ENCODE peak calls at places on chromosomes 16 and 17, in five cellular contexts. A, Q, S, B and U are unnamed samples.

GRCh38 chr16:57377080-57377841 is 5.0 kb downstream of the CX3CL1 start:
- DNase-seq in A (no peak), Q (no peak), S (peak; percentile 62), B (no peak), U (peak; percentile 70)

GRCh38 chr17:7323731-7324437 is 5.3 kb downstream of the NEURL4 start:
- DNase-seq in A (peak; percentile 51), Q (peak; percentile 74), S (peak; percentile 53), B (peak; percentile 62), U (peak; percentile 97)

GRCh38 chr16:29694384-29695195 is 15.6 kb downstream of the QPRT start:
- DNase-seq in A (no peak), Q (peak; percentile 44), S (no peak), B (no peak), U (peak; percentile 36)

GRCh38 chr17:32497431-32498205 is 10.8 kb downstream of the CDK5R1 start:
- DNase-seq in A (no peak), Q (no peak), S (peak; percentile 41), B (peak; percentile 21), U (peak; percentile 76)

GRCh38 chr16:48596326-48596725 is 13.7 kb downstream of the N4BP1 start:
- DNase-seq in A (no peak), Q (no peak), S (no peak), B (no peak), U (no peak)

GRCh38 chr16:72473631-72474030 is 301.7 kb upstream of the PMFBP1 start:
- DNase-seq in A (no peak), Q (no peak), S (no peak), B (no peak), U (no peak)

GRCh38 chr16:81401035-81401950 is 43.3 kb upstream of the CMIP start:
- DNase-seq in A (peak; percentile 82), Q (peak; percentile 85), S (peak; percentile 97), B (peak; percentile 87), U (no peak)

GRCh38 chr17:59357929-59358328 is 26.5 kb downstream of the YPEL2 start:
- DNase-seq in A (no peak), Q (peak; percentile 88), S (no peak), B (peak; percentile 95), U (no peak)

GRCh38 chr17:62110923-62111484 is 45.9 kb upstream of the MED13 start:
- DNase-seq in A (no peak), Q (peak; percentile 10), S (peak; percentile 71), B (peak; percentile 60), U (no peak)

GRCh38 chr16:23081675-23082119 is 67.6 kb downstream of the USP31 start:
- DNase-seq in A (peak; percentile 13), Q (peak; percentile 65), S (peak; percentile 83), B (peak; percentile 91), U (no peak)

GRCh38 chr16:49048557-49048956 is 233.1 kb downstream of the CBLN1 start:
- DNase-seq in A (peak; percentile 13), Q (no peak), S (no peak), B (peak; percentile 32), U (no peak)

GRCh38 chr17:18954321-18954720 is 2.4 kb downstream of the SLC5A10 start:
- DNase-seq in A (no peak), Q (no peak), S (no peak), B (no peak), U (peak; percentile 49)

GRCh38 chr16:85554791-85555548 is 58.2 kb upstream of the GSE1 start:
- DNase-seq in A (peak; percentile 82), Q (peak; percentile 89), S (peak; percentile 52), B (peak; percentile 85), U (no peak)

GRCh38 chr17:19727466-19728113 is 11.2 kb upstream of the SLC47A2 start:
- DNase-seq in A (peak; percentile 97), Q (peak; percentile 85), S (peak; percentile 74), B (peak; percentile 89), U (no peak)

GRCh38 chr17:43662432-43663141 is 865 bp upstream of the MEOX1 start:
- DNase-seq in A (no peak), Q (no peak), S (no peak), B (no peak), U (peak; percentile 79)

GRCh38 chr17:40086150-40087044 is 14.0 kb downstream of the NR1D1 start:
- DNase-seq in A (peak; percentile 65), Q (peak; percentile 68), S (peak; percentile 70), B (peak; percentile 60), U (peak; percentile 95)

GRCh38 chr17:17783825-17784598 is 52.8 kb downstream of the SREBF1 start:
- DNase-seq in A (peak; percentile 78), Q (peak; percentile 56), S (no peak), B (peak; percentile 63), U (peak; percentile 86)

GRCh38 chr17:80981062-80981902 is 10.4 kb upstream of the CHMP6 start:
- DNase-seq in A (no peak), Q (no peak), S (no peak), B (no peak), U (peak; percentile 92)

GRCh38 chr16:68420366-68420765 is 27.9 kb downstream of the SMPD3 start:
- DNase-seq in A (no peak), Q (no peak), S (no peak), B (no peak), U (peak; percentile 85)

GRCh38 chr17:8001976-8002645 is at the start of gene GUCY2D:
- DNase-seq in A (no peak), Q (no peak), S (no peak), B (no peak), U (no peak)

GRCh38 chr17:7859028-7859427 is 1.2 kb downstream of the CYB5D1 start:
- DNase-seq in A (no peak), Q (no peak), S (no peak), B (no peak), U (no peak)

GRCh38 chr16:54098247-54098646 is 188.3 kb downstream of the IRX3 start:
- DNase-seq in A (no peak), Q (no peak), S (no peak), B (no peak), U (no peak)

GRCh38 chr17:35743911-35744328 is 9.1 kb downstream of the GAS2L2 start:
- DNase-seq in A (peak; percentile 58), Q (peak; percentile 68), S (peak; percentile 49), B (peak; percentile 58), U (peak; percentile 94)

GRCh38 chr16:24846548-24847357 is 990 bp downstream of the SLC5A11 start:
- DNase-seq in A (no peak), Q (no peak), S (no peak), B (no peak), U (no peak)

GRCh38 chr16:66240996-66241395 is 125.5 kb upstream of the CDH5 start:
- DNase-seq in A (peak; percentile 27), Q (no peak), S (no peak), B (no peak), U (no peak)

GRCh38 chr16:72938426-72939164 is 109.3 kb downstream of the ZFHX3 start:
- DNase-seq in A (peak; percentile 90), Q (peak; percentile 89), S (peak; percentile 59), B (peak; percentile 97), U (no peak)

GRCh38 chr16:58582133-58582532 is 47.5 kb downstream of the CNOT1 start:
- DNase-seq in A (no peak), Q (no peak), S (no peak), B (no peak), U (no peak)

GRCh38 chr17:14775761-14776492 is 475.0 kb downstream of the HS3ST3B1 start:
- DNase-seq in A (peak; percentile 73), Q (peak; percentile 4), S (no peak), B (peak; percentile 21), U (no peak)

GRCh38 chr16:68520649-68521086 is 18.4 kb upstream of the ZFP90 start:
- DNase-seq in A (peak; percentile 80), Q (peak; percentile 85), S (peak; percentile 83), B (peak; percentile 94), U (peak; percentile 97)

GRCh38 chr17:17540935-17541639 is 44.9 kb upstream of the RASD1 start:
- DNase-seq in A (no peak), Q (no peak), S (no peak), B (no peak), U (no peak)

GRCh38 chr16:75263963-75264445 is 12.6 kb upstream of the BCAR1 start:
- DNase-seq in A (no peak), Q (peak; percentile 62), S (no peak), B (peak; percentile 75), U (no peak)

GRCh38 chr16:75264999-75265910 is 13.8 kb upstream of the BCAR1 start:
- DNase-seq in A (no peak), Q (peak; percentile 69), S (no peak), B (peak; percentile 68), U (peak; percentile 73)

GRCh38 chr16:75263291-75263962 is 12.0 kb upstream of the BCAR1 start:
- DNase-seq in A (no peak), Q (peak; percentile 50), S (no peak), B (peak; percentile 70), U (no peak)

GRCh38 chr16:75265911-75266701 is 14.7 kb upstream of the BCAR1 start:
- DNase-seq in A (peak; percentile 76), Q (peak; percentile 88), S (peak; percentile 77), B (peak; percentile 85), U (peak; percentile 96)

DNA sequence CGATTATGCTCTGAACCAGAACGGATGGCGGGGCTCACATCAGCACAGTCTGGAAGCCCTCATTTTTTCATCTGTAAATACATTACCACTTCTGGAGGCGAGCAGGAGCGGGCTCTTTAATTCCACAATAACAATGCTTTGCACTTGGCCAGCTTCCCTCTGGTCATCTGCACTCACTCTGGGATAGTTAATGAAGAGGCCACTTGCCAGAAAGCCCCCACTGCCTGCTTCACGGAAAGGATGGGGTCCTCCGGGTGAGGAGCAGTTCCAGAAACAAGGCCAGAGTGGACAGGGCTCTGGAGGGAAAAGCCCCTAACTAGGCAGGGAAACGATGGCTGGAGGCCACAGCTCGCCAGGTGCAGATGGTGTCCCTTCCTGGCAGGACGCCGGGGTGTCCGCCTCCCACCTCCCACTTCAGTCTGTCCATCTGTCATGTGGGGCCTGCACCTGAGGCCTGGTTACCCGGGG is 13.1 kb upstream of the BCAR1 start:
- DNase-seq in A (peak; percentile 61), Q (peak; percentile 68), S (no peak), B (peak; percentile 69), U (no peak)
- H3K4me3 ChIP-seq in A (peak overlapping the region; percentile 96), Q (peak overlapping the region; percentile 96), S (peak overlapping the region; percentile 97), B (peak overlapping the region; percentile 76), U (peak overlapping the region; percentile 89)

DNA sequence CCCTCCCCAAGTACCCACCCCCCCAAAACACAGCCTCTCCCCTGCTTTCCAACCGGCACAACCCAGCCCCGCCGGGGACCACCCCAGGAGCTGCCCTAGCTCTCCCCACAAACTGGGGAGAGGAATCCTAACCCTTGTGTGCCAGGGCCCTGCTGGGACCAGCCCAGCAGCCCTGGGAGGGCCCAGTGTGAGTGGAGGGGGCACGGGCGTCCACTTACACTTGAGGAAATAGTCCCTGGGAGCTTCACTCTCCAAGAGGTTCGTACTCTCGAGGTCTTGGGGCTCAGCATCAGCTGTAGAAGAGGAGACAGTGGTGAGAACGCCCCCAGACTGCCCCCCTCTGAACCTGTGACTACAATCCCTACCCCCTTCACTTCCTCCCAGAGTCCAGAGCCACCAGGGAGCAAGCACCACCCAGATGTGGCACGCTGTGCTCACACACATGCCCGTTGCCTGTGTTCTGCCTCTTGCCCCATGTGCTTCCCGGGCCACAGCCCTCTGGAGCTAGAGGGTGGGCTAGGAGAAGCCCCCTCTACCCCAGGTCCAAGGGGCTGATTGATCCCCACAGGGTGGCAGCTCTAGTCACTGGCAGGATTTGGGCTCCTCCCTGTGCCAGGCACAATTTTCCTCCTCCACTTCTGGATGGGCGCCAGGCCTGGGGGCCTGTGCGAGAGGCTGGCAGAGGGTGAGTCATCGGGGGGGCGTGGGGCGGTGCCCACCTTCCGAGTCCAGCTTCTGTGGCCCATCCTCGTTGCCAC is 3.0 kb downstream of the TRIM47 start:
- DNase-seq in A (no peak), Q (no peak), S (no peak), B (no peak), U (no peak)
- H3K4me3 ChIP-seq in A (no peak overlapping the region), Q (no peak overlapping the region), S (peak overlapping the region; percentile 85), B (no peak overlapping the region), U (no peak overlapping the region)

GRCh38 chr16:70703041-70703834 is 17.4 kb upstream of the MTSS2 start:
- DNase-seq in A (peak; percentile 66), Q (peak; percentile 97), S (no peak), B (peak; percentile 99), U (peak; percentile 86)
- H3K4me3 ChIP-seq in A (no peak overlapping the region), Q (no peak overlapping the region), S (no peak overlapping the region), B (no peak overlapping the region), U (no peak overlapping the region)

GRCh38 chr16:1197237-1197866 is 27.7 kb downstream of the TPSG1 start:
- DNase-seq in A (no peak), Q (no peak), S (no peak), B (no peak), U (no peak)
- H3K4me3 ChIP-seq in A (no peak overlapping the region), Q (no peak overlapping the region), S (no peak overlapping the region), B (no peak overlapping the region), U (no peak overlapping the region)